ENCODE peak calls at places on chromosomes 16 and 17, in ten cellular contexts. U is EH; X is stimulated activated CD4-positive, alpha-beta T cell treated with anti-CD3 and anti-CD28 coated beads, Interleukin-4, amount 100 ng/mL, for 24 hours; P is esophagus squamous epithelium; I is A172; Y is CD4-positive, CD25-positive, alpha-beta regulatory T cell; S is myocyte; Z is activated T-helper 1 cell treated with anti-CD3 and anti-CD28 coated beads, Interleukin-12 subunit alpha, Interleukin-12 subunit beta, Interleukin-2, Interleukin-4 antibody, amounts not matched to agents 30 ng/mL and 10 ng/mL and 1 ng/mL, durations not matched to agents 14 hours and 24 hours and 36 hours; C is T-helper 2 cell; F is uterus. B is an unnamed sample.

GRCh38 chr17:75689441-75689873 is 22.3 kb downstream of the SAP30BP start:
- DNase-seq in U (peak), Y (peak), P (no peak), C (no peak), Z (peak), S (no peak), F (no peak), I (no peak), X (peak), B (peak)

GRCh38 chr16:30582611-30583340 is 2.7 kb downstream of the ZNF785 start:
- DNase-seq in I (no peak), F (no peak), S (no peak), X (no peak), P (no peak), C (no peak), U (no peak), Y (no peak), Z (no peak), B (no peak)

GRCh38 chr17:42153919-42154491 is 784 bp downstream of the RAB5C start:
- DNase-seq in S (peak), F (no peak), U (peak), Y (no peak), P (no peak), I (no peak), X (no peak), C (no peak), Z (no peak), B (no peak)

GRCh38 chr17:51672058-51672457 is 411.7 kb downstream of the UTP18 start:
- DNase-seq in C (no peak), I (no peak), F (no peak), U (no peak), X (no peak), S (no peak), Z (no peak), P (no peak), Y (no peak), B (no peak)

GRCh38 chr17:34443832-34444469 is 80.9 kb upstream of the CCL1 start:
- DNase-seq in Z (no peak), F (no peak), U (no peak), X (no peak), I (no peak), C (no peak), S (no peak), Y (no peak), P (no peak), B (no peak)

GRCh38 chr16:50778284-50779163 is 36.6 kb downstream of the CYLD start:
- DNase-seq in Z (no peak), I (no peak), C (no peak), U (no peak), X (no peak), P (no peak), F (no peak), S (peak), Y (no peak), B (no peak)

GRCh38 chr16:11871193-11871592 is 19.9 kb upstream of the RSL1D1 start:
- DNase-seq in C (no peak), S (peak), F (no peak), Y (no peak), P (no peak), U (peak), I (peak), Z (no peak), X (no peak), B (no peak)

GRCh38 chr17:82173351-82174041 is 39.1 kb downstream of the CCDC57 start:
- DNase-seq in X (no peak), I (no peak), Y (no peak), S (no peak), U (no peak), P (no peak), F (no peak), C (no peak), Z (no peak), B (no peak)

GRCh38 chr16:583815-584591 is 5.9 kb upstream of the RAB40C start:
- DNase-seq in C (no peak), P (no peak), I (no peak), Z (no peak), S (no peak), Y (no peak), U (no peak), X (no peak), F (peak), B (no peak)

GRCh38 chr17:70098030-70098429 is 23.0 kb downstream of the KCNJ16 start:
- DNase-seq in X (no peak), Y (no peak), C (no peak), S (no peak), F (no peak), P (no peak), Z (no peak), I (no peak), U (no peak), B (no peak)

GRCh38 chr17:62064029-62064790 is 868 bp downstream of the MED13 start:
- DNase-seq in C (no peak), P (no peak), F (no peak), Y (peak), X (no peak), S (no peak), I (peak), Z (no peak), U (peak), B (no peak)

GRCh38 chr16:15950167-15950854 is 895 bp downstream of the ABCC1 start:
- DNase-seq in Y (peak), P (no peak), S (peak), I (peak), Z (peak), U (peak), C (peak), F (peak), X (peak), B (peak)

GRCh38 chr17:60827920-60828319 is 150.3 kb downstream of the BCAS3 start:
- DNase-seq in I (no peak), P (no peak), F (no peak), C (no peak), Z (no peak), S (no peak), Y (no peak), X (no peak), U (peak), B (no peak)

GRCh38 chr17:35731239-35731931 is at the start of gene RASL10B:
- DNase-seq in U (peak), S (peak), C (peak), X (peak), F (peak), Z (peak), I (no peak), P (no peak), Y (peak), B (no peak)

GRCh38 chr17:77882481-77883212 is 75.9 kb upstream of the TNRC6C start:
- DNase-seq in X (peak), U (no peak), P (no peak), S (no peak), Y (peak), C (peak), F (peak), Z (peak), I (peak), B (no peak)

GRCh38 chr16:82146957-82147356 is 23.1 kb downstream of the MPHOSPH6 start:
- DNase-seq in P (no peak), C (no peak), S (no peak), I (no peak), U (no peak), Z (no peak), X (no peak), Y (no peak), F (no peak), B (no peak)

GRCh38 chr16:14181371-14182050 is 110.4 kb downstream of the MRTFB start:
- DNase-seq in X (no peak), F (no peak), S (no peak), P (no peak), I (no peak), C (no peak), Y (no peak), Z (no peak), U (peak), B (peak)

GRCh38 chr17:44758414-44759095 is at the start of gene ADAM11:
- DNase-seq in Y (no peak), F (no peak), C (no peak), S (no peak), Z (no peak), P (no peak), U (peak), X (no peak), I (no peak), B (no peak)

GRCh38 chr16:15650698-15651161 is 685 bp downstream of the NDE1 start:
- DNase-seq in S (peak), Z (peak), X (peak), F (peak), U (peak), P (no peak), I (peak), C (peak), Y (peak), B (peak)

GRCh38 chr17:78722101-78722761 is 59.8 kb downstream of the CYTH1 start:
- DNase-seq in U (no peak), Z (no peak), C (no peak), S (peak), P (no peak), X (no peak), Y (no peak), F (no peak), I (no peak), B (no peak)

GRCh38 chr16:74143171-74143570 is 153.4 kb upstream of the PSMD7 start:
- DNase-seq in Y (no peak), Z (no peak), P (no peak), F (no peak), I (no peak), U (no peak), S (no peak), X (no peak), C (no peak), B (no peak)

GRCh38 chr17:32327911-32328310 is 14.1 kb downstream of the C17orf75 start:
- DNase-seq in Y (no peak), P (no peak), Z (no peak), F (no peak), S (no peak), C (no peak), U (no peak), X (no peak), I (no peak), B (no peak)

GRCh38 chr17:76968707-76969597 is 100.7 kb downstream of the MGAT5B start:
- DNase-seq in C (no peak), I (no peak), U (peak), Y (peak), X (peak), Z (peak), S (no peak), P (no peak), F (no peak), B (no peak)

GRCh38 chr17:11900655-11901054 is 96.6 kb downstream of the ZNF18 start:
- DNase-seq in P (no peak), I (no peak), F (no peak), U (no peak), Z (no peak), S (no peak), X (no peak), Y (no peak), C (no peak), B (no peak)

GRCh38 chr16:7404217-7404616 is 71.6 kb downstream of the RBFOX1 start:
- DNase-seq in C (no peak), X (no peak), I (no peak), F (no peak), P (no peak), U (no peak), Z (no peak), Y (no peak), S (no peak), B (no peak)

B was measured in HFFc6.